ENCODE peak calls at places on chromosome 19, in nine cellular contexts. G is psoas muscle; U is heart right ventricle; Z is foreskin fibroblast; E is CD4-positive, alpha-beta memory T cell; J is tibial nerve; O is aorta; R is left lung; T is NB4. X is an unnamed sample.

GRCh38 chr19:38993271-38993670 is 17.7 kb upstream of the FBXO17 start:
- DNase-seq in E (no peak), T (no peak), G (no peak), R (no peak), J (no peak), U (no peak), O (no peak), Z (peak; percentile 80), X (no peak)

GRCh38 chr19:1501200-1501595 is 10.2 kb downstream of the REEP6 start:
- DNase-seq in R (no peak), O (no peak), E (no peak), U (no peak), J (no peak), T (no peak), Z (no peak), G (no peak), X (no peak)

GRCh38 chr19:49515767-49516166 is 3.3 kb downstream of the FCGRT start:
- DNase-seq in O (no peak), G (peak; percentile 62), J (no peak), R (peak; percentile 78), U (no peak), E (no peak), Z (peak; percentile 79), T (peak; percentile 97), X (no peak)

GRCh38 chr19:1402411-1403070 is 1.2 kb upstream of the GAMT start:
- DNase-seq in U (no peak), J (no peak), R (no peak), T (no peak), Z (peak; percentile 32), O (no peak), G (no peak), E (no peak), X (no peak)

GRCh38 chr19:33621811-33622504 is at the start of gene CHST8:
- DNase-seq in G (peak; percentile 43), O (peak; percentile 73), T (no peak), Z (peak; percentile 52), J (no peak), R (no peak), U (peak; percentile 45), E (no peak), X (no peak)

GRCh38 chr19:572891-573825 is 762 bp downstream of the BSG start:
- DNase-seq in E (no peak), O (peak; percentile 82), R (peak; percentile 67), T (peak; percentile 33), U (peak; percentile 58), Z (peak; percentile 88), G (peak; percentile 59), J (no peak), X (no peak)

GRCh38 chr19:44985445-44985844 is 15.8 kb upstream of the RELB start:
- DNase-seq in E (no peak), R (no peak), T (no peak), J (no peak), U (no peak), G (no peak), Z (no peak), O (no peak), X (no peak)

GRCh38 chr19:524062-524674 is 7.4 kb upstream of the CDC34 start:
- DNase-seq in R (no peak), T (peak; percentile 59), Z (no peak), U (peak; percentile 53), J (no peak), E (no peak), O (no peak), G (no peak), X (no peak)

GRCh38 chr19:48746738-48747575 is at the start of gene IZUMO1:
- DNase-seq in T (no peak), R (peak; percentile 82), Z (peak; percentile 93), J (peak; percentile 33), G (peak; percentile 77), E (peak; percentile 64), U (peak; percentile 94), O (peak; percentile 90), X (peak; percentile 21)

GRCh38 chr19:32227561-32228165 is 117.7 kb upstream of the ZNF507 start:
- DNase-seq in R (no peak), T (no peak), Z (no peak), E (no peak), O (no peak), G (no peak), J (no peak), U (no peak), X (no peak)

GRCh38 chr19:15393963-15394362 is 14.4 kb upstream of the AKAP8 start:
- DNase-seq in T (no peak), E (no peak), O (no peak), G (no peak), R (no peak), U (no peak), Z (peak; percentile 45), J (no peak), X (no peak)

GRCh38 chr19:8915997-8916396 is 83.8 kb downstream of the MBD3L1 start:
- DNase-seq in U (no peak), T (no peak), J (no peak), E (no peak), R (no peak), G (no peak), Z (no peak), O (no peak), X (no peak)

GRCh38 chr19:3458229-3458555 is 22.1 kb downstream of the SMIM24 start:
- DNase-seq in G (no peak), T (no peak), U (no peak), R (no peak), J (no peak), E (no peak), Z (no peak), O (peak; percentile 79), X (no peak)

GRCh38 chr19:3586124-3586626 is 897 bp downstream of the GIPC3 start:
- DNase-seq in T (peak; percentile 34), G (no peak), O (no peak), U (no peak), R (no peak), J (no peak), E (peak; percentile 29), Z (no peak), X (no peak)

GRCh38 chr19:50264483-50265186 is 61.2 kb downstream of the MYH14 start:
- DNase-seq in J (no peak), O (no peak), Z (no peak), T (no peak), G (no peak), R (no peak), E (no peak), U (no peak), X (no peak)

GRCh38 chr19:1615156-1615765 is 10.0 kb upstream of the UQCR11 start:
- DNase-seq in T (no peak), Z (no peak), R (no peak), U (no peak), E (no peak), J (no peak), G (no peak), O (no peak), X (no peak)

GRCh38 chr19:6038634-6039405 is 60.9 kb upstream of the RANBP3 start:
- DNase-seq in R (no peak), U (no peak), J (no peak), T (no peak), Z (no peak), E (no peak), O (no peak), G (no peak), X (no peak)

GRCh38 chr19:14768001-14768400 is 10.4 kb downstream of the ADGRE2 start:
- DNase-seq in J (no peak), T (no peak), G (no peak), Z (no peak), R (no peak), U (no peak), E (no peak), O (peak; percentile 61), X (no peak)

GRCh38 chr19:6220385-6221191 is 59.2 kb downstream of the MLLT1 start:
- DNase-seq in U (no peak), E (no peak), J (peak; percentile 51), R (no peak), O (peak; percentile 84), T (no peak), Z (peak; percentile 90), G (peak; percentile 82), X (no peak)

GRCh38 chr19:2032296-2032941 is 16.9 kb upstream of the BTBD2 start:
- DNase-seq in G (peak; percentile 96), R (peak; percentile 97), Z (peak; percentile 97), J (peak; percentile 96), T (peak; percentile 71), O (peak; percentile 98), U (peak; percentile 92), E (peak; percentile 39), X (no peak)

GRCh38 chr19:45469835-45470146 is 2.0 kb downstream of the FOSB start:
- DNase-seq in R (no peak), J (peak; percentile 86), U (no peak), T (no peak), O (no peak), Z (peak; percentile 92), E (peak; percentile 63), G (no peak), X (no peak)

GRCh38 chr19:7242601-7243258 is 51.5 kb downstream of the INSR start:
- DNase-seq in E (no peak), R (no peak), G (no peak), J (no peak), O (no peak), U (peak; percentile 32), T (peak; percentile 63), Z (peak; percentile 78), X (no peak)

GRCh38 chr19:54461201-54462071 is 2.1 kb downstream of the LENG9 start:
- DNase-seq in U (no peak), E (no peak), T (no peak), G (peak; percentile 21), O (peak; percentile 79), R (no peak), Z (peak; percentile 68), J (no peak), X (no peak)
- H3K4me3 ChIP-seq in U (peak overlapping the region; percentile 69), E (no peak overlapping the region), T (peak overlapping the region; percentile 55), G (no peak overlapping the region), O (no peak overlapping the region), R (peak overlapping the region; percentile 67), Z (no peak overlapping the region), J (no peak overlapping the region), X (no peak overlapping the region)

DNA sequence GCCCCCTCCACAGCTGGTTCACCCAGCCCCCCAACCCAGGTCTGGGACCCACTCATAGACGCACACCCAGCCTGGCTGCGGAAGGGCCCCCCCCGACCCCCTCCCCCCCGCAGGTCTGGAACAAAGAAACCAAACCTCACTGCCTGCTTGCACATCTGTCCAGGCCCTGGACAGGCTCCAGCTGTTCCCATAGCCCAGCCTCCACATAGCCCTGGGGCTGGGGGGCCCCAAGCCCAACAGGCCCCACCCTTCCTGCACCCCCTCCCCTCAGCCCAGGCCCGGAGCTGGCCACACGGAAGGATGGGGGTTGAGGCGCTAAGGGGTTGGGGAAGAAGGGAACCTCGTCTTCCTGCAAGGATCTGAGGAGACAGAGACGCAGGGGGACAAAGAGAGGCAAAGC is 2.7 kb downstream of the KANK2 start:
- DNase-seq in Z (peak; percentile 60), J (no peak), R (no peak), U (no peak), G (no peak), O (no peak), E (no peak), T (no peak), X (no peak)
- H3K4me3 ChIP-seq in Z (peak overlapping the region; percentile 94), J (peak overlapping the region; percentile 77), R (peak overlapping the region; percentile 56), U (peak overlapping the region; percentile 75), G (peak overlapping the region; percentile 76), O (peak overlapping the region; percentile 55), E (no peak overlapping the region), T (no peak overlapping the region), X (no peak overlapping the region)

GRCh38 chr19:57599377-57599760 is 316 bp upstream of the ZNF530 start:
- DNase-seq in G (no peak), E (no peak), Z (no peak), T (no peak), U (no peak), O (no peak), R (no peak), J (no peak), X (no peak)
- H3K4me3 ChIP-seq in G (peak overlapping the region; percentile 82), E (peak overlapping the region; percentile 38), Z (peak overlapping the region; percentile 84), T (peak overlapping the region; percentile 66), U (peak overlapping the region; percentile 86), O (peak overlapping the region; percentile 36), R (peak overlapping the region; percentile 65), J (peak overlapping the region; percentile 85), X (peak overlapping the region; percentile 77)

GRCh38 chr19:17949956-17950309 is 17.0 kb upstream of the KCNN1 start:
- DNase-seq in Z (no peak), U (no peak), R (no peak), O (no peak), J (no peak), E (no peak), T (no peak), G (no peak), X (no peak)
- H3K4me3 ChIP-seq in Z (no peak overlapping the region), U (peak overlapping the region; percentile 24), R (no peak overlapping the region), O (no peak overlapping the region), J (no peak overlapping the region), E (no peak overlapping the region), T (no peak overlapping the region), G (no peak overlapping the region), X (no peak overlapping the region)

X was measured in effector memory CD4-positive, alpha-beta T cell.